ENCODE peak calls at places on chromosomes 2 and 18, in six cellular contexts. J is HT1080; S is tibial artery; Z is stimulated activated CD4-positive, alpha-beta T cell treated with anti-CD3 and anti-CD28 coated beads, Interleukin-4, amount 100 ng/mL, for 4 hours; D is COLO829; C is left lobe of liver. X is an unnamed sample.

GRCh38 chr2:74146929-74147728 is 583 bp downstream of the BOLA3 start:
- DNase-seq in C (no peak), S (peak), Z (no peak), D (no peak), J (no peak), X (no peak)

GRCh38 chr2:70357076-70358071 is 55.5 kb upstream of the FAM136A start:
- DNase-seq in S (no peak), J (peak), C (no peak), Z (no peak), D (no peak), X (no peak)

GRCh38 chr2:26880910-26881435 is 33.0 kb downstream of the DPYSL5 start:
- DNase-seq in J (no peak), S (no peak), Z (no peak), D (no peak), C (no peak), X (no peak)

GRCh38 chr2:214378455-214379103 is 32.3 kb upstream of the VWC2L start:
- DNase-seq in J (no peak), Z (no peak), D (no peak), C (peak), S (no peak), X (no peak)

GRCh38 chr2:217273158-217273557 is 413.3 kb upstream of the TNP1 start:
- DNase-seq in J (no peak), C (no peak), S (no peak), Z (no peak), D (no peak), X (no peak)

GRCh38 chr2:77488141-77488540 is 34.0 kb downstream of the LRRTM4 start:
- DNase-seq in Z (no peak), D (no peak), S (no peak), C (no peak), J (peak), X (no peak)

GRCh38 chr2:99420751-99421299 is 69.0 kb downstream of the REV1 start:
- DNase-seq in J (peak), D (no peak), C (no peak), Z (no peak), S (no peak), X (no peak)

GRCh38 chr2:11296401-11296800 is 48.0 kb downstream of the ROCK2 start:
- DNase-seq in D (no peak), J (no peak), S (no peak), Z (no peak), C (no peak), X (no peak)

GRCh38 chr2:174004900-174005605 is 39.9 kb upstream of the SP3 start:
- DNase-seq in J (peak), D (no peak), S (peak), C (no peak), Z (no peak), X (peak)

GRCh38 chr2:239928457-239929350 is 96.4 kb downstream of the NDUFA10 start:
- DNase-seq in J (no peak), D (no peak), S (no peak), Z (no peak), C (peak), X (no peak)

GRCh38 chr2:84441036-84441435 is 18.0 kb downstream of the SUCLG1 start:
- DNase-seq in C (no peak), D (no peak), Z (no peak), J (no peak), S (no peak), X (no peak)

GRCh38 chr18:61948196-61948800 is 55.5 kb upstream of the RNF152 start:
- DNase-seq in C (no peak), S (no peak), J (no peak), Z (no peak), D (no peak), X (no peak)

GRCh38 chr2:171136024-171136423 is 24.7 kb downstream of the TLK1 start:
- DNase-seq in D (no peak), S (no peak), C (no peak), J (no peak), Z (no peak), X (no peak)

GRCh38 chr2:43576983-43577892 is 18.6 kb downstream of the THADA start:
- DNase-seq in Z (no peak), D (peak), J (peak), S (no peak), C (no peak), X (peak)